ENCODE peak calls at places on chromosomes 2 and 18, in eight cellular contexts. G is heart right ventricle, K is RWPE1, V is upper lobe of left lung, H is astrocyte of the spinal cord, B is neural crest cell, X is psoas muscle, Z is SK-N-SH. L is an unnamed sample.
A peak's percentile ranks its signal among the peaks of the same experiment; 100 is the strongest.

GRCh38 chr2:24512836-24513235 is 21.8 kb downstream of the NCOA1 start:
- DNase-seq in B (no peak), X (no peak), Z (no peak), K (no peak), V (no peak), H (no peak), G (no peak), L (no peak)

GRCh38 chr2:63066838-63067237 is 16.2 kb downstream of the OTX1 start:
- DNase-seq in G (no peak), K (no peak), B (no peak), Z (no peak), X (no peak), H (no peak), V (no peak), L (no peak)

GRCh38 chr18:31614044-31614443 is 22.4 kb downstream of the TTR start:
- DNase-seq in Z (no peak), G (no peak), K (no peak), B (no peak), H (no peak), X (no peak), V (no peak), L (no peak)

GRCh38 chr2:241538838-241539615 is 19.5 kb upstream of the BOK start:
- DNase-seq in K (no peak), H (no peak), V (no peak), B (no peak), G (no peak), Z (no peak), X (no peak), L (no peak)

GRCh38 chr2:177298191-177298590 is 33.7 kb upstream of the NFE2L2 start:
- DNase-seq in B (no peak), H (no peak), X (no peak), Z (no peak), K (no peak), G (no peak), V (no peak), L (no peak)

GRCh38 chr2:161077367-161078210 is 82.6 kb upstream of the TANK start:
- DNase-seq in H (peak; percentile 19), B (no peak), V (peak; percentile 46), G (peak; percentile 15), Z (no peak), X (no peak), K (no peak), L (no peak)

GRCh38 chr2:120042359-120042758 is 29.5 kb downstream of the EPB41L5 start:
- DNase-seq in Z (no peak), B (no peak), V (no peak), X (no peak), H (no peak), G (no peak), K (no peak), L (no peak)

GRCh38 chr2:72533767-72534166 is 292.1 kb downstream of the EXOC6B start:
- DNase-seq in B (no peak), G (no peak), X (no peak), H (peak; percentile 40), K (peak; percentile 51), Z (no peak), V (no peak), L (no peak)

DNA sequence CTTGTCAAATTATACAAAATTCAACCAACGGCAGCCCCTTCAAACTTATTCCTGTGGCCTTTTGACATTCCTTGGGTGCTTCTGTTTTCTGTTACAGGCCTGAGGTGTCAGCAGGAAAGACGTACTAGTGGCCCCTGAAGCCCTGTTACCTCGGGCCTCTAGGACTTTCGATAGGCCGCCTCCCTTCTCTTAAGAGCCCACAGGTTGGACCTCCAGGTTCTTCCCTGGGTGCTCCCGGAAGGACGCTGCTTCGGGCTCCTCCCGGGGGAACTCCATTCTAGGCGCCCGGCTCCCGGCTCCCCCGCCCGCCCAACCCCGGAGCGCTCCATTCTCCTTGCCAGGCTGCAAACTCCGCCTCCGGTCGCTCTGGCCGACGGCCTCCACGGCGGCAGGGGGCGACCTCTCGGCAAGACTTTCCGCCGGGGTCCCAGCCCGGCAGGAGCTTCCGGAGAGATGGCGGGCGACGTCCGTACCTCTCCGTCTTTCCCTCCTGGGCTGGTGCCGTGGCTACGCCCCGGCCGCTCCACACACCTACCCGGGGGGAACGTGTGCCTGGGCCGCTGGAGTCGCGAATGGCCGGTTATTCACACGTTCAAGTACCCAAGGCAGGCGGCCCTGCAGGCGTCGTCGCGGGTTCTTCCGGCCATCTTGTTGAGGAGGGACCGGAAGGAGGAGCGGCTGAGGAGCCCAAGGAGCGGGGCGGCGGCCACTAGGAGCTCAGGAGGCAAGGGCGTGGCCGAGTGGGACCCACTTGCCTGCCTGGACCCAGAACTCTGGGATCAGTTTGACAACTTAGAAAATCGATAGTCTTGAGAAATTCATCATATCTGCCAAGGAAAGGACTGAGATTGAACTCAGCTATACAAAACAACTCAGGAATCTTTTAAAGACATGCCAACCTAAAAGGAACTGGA is 27.5 kb downstream of the BOLA3 start:
- DNase-seq in X (peak; percentile 82), H (peak; percentile 86), K (peak; percentile 87), G (peak; percentile 74), Z (peak; percentile 97), V (peak; percentile 83), B (no peak), L (no peak)
- TF ChIP-seq CTCF in X (peak; percentile 45), H (peak; percentile 62), K (peak; percentile 75), G (peak; percentile 71), Z (peak; percentile 59), V (peak; percentile 53), B (no peak), L (no peak)

GRCh38 chr2:10566021-10566420 is 117.9 kb upstream of the ODC1 start:
- DNase-seq in H (no peak), K (no peak), V (no peak), Z (no peak), X (no peak), B (no peak), G (no peak), L (no peak)
- TF ChIP-seq CTCF in H (no peak), K (no peak), V (no peak), Z (no peak), X (no peak), B (no peak), G (no peak), L (no peak)

DNA sequence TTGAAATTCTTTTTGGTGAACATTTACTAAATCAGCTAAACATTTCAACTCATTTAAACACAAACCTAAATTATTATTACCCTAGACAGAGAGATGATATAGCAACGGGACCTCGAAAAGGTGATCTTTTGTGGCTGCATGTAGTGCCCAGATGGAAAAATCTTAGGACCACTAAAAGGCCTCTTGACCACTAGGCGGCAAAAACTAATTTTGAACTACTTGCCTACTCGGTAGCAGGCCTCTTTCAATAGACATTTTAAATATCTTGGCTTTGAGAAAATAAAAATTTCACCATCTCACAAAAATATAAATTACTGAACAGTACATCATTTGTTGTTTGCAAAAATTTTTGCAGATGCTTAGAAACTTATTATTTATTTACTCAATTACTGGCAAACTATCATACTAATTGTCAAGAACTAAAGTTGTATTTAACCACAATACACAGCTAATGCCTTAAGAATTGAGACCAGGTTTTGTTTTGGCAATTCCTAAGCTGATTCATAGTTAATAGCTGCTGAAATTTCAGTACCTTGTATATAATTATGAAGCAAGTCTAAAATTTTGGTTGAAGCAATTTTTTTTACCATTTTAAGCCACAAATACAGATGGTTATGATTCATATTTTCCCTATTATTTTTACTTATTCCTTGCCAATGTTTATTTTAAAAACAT is 9.4 kb downstream of the COL3A1 start:
- DNase-seq in V (no peak), B (no peak), H (peak; percentile 68), X (no peak), G (no peak), K (no peak), Z (no peak), L (no peak)
- TF ChIP-seq CTCF in V (no peak), B (peak; percentile 48), H (peak; percentile 51), X (peak; percentile 23), G (peak; percentile 44), K (peak; percentile 17), Z (peak; percentile 64), L (peak; percentile 57)

DNA sequence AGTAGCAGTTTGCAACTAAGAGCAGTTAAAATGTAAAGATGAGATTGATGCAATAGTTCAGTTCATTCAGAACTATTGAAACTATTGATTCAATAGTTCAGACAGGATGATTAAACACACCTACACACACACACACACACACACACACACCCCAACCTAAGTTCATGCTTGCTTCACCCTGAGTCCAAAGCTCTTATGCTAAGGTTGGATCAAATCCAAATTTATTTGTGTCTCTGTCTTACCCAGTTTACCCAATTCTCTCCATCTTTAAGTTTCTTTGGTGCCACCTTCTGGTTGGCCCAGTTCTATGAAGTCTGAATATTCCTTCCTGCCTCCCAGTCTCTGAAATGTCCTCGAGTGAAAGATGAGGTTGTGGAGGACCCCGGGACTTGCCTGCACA is 5.1 kb downstream of the SERPINB8 start:
- DNase-seq in V (no peak), H (peak; percentile 42), Z (no peak), K (no peak), X (no peak), B (no peak), G (no peak), L (no peak)
- TF ChIP-seq CTCF in V (no peak), H (peak; percentile 51), Z (peak; percentile 47), K (no peak), X (no peak), B (no peak), G (no peak), L (no peak)

GRCh38 chr18:77478619-77479018 is 229.0 kb downstream of the GALR1 start:
- DNase-seq in X (peak; percentile 34), H (peak; percentile 29), K (peak; percentile 5), G (peak; percentile 81), V (peak; percentile 34), Z (peak; percentile 5), B (no peak), L (no peak)
- TF ChIP-seq CTCF in X (no peak), H (no peak), K (no peak), G (peak; percentile 45), V (no peak), Z (no peak), B (peak; percentile 32), L (peak; percentile 23)

DNA sequence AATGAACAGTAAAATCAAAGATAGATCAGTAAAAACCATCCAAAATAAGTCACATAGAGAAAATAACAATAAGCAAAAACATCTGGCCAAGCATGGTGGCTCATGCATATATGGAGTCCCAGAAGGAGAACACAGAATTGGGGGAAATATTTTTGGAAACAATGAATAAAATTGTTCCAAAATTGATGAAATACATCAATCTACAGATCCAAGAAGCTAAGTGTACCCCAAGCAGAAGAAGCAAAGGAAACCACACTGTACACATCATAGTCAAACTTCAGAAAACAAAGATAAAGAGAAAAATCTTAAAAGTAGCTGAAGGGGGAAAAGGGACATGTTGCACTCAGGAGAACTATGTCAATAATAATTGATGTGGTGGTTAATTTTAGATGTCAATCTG is 80.4 kb upstream of the RMP24 start:
- DNase-seq in Z (no peak), B (no peak), K (no peak), G (no peak), V (no peak), H (no peak), X (no peak), L (no peak)
- TF ChIP-seq CTCF in Z (no peak), B (no peak), K (no peak), G (no peak), V (no peak), H (no peak), X (no peak), L (no peak)

GRCh38 chr2:143171817-143172216 is 42.6 kb downstream of the ARHGAP15 start:
- DNase-seq in H (no peak), Z (no peak), G (no peak), V (no peak), K (no peak), X (no peak), B (no peak), L (no peak)
- TF ChIP-seq CTCF in H (peak; percentile 35), Z (peak; percentile 45), G (peak; percentile 46), V (peak; percentile 14), K (no peak), X (no peak), B (peak; percentile 57), L (no peak)